ENCODE peak calls at places on chromosome 22, in six cellular contexts. One of them, this sample, is unnamed.

GRCh38 chr22:29994941-29995340 is 85.3 kb upstream of the HORMAD2 start:
- DNase-seq in C1 segment of cervical spinal cord: no peak
- DNase-seq in GM03348: no peak
- DNase-seq in left cardiac atrium: no peak
- DNase-seq in stimulated activated CD4-positive, alpha-beta T cell treated with anti-CD3 and anti-CD28 coated beads, Interleukin-12 subunit alpha, Interleukin-12 subunit beta, amount 100 ng/mL, for 24 hours: no peak
- DNase-seq in HuH-7.5: no peak
- DNase-seq in this sample: no peak

GRCh38 chr22:37545703-37546435 is 14.4 kb upstream of the CDC42EP1 start:
- DNase-seq in C1 segment of cervical spinal cord: peak; percentile 42
- DNase-seq in GM03348: peak; percentile 98
- DNase-seq in left cardiac atrium: peak; percentile 96
- DNase-seq in stimulated activated CD4-positive, alpha-beta T cell treated with anti-CD3 and anti-CD28 coated beads, Interleukin-12 subunit alpha, Interleukin-12 subunit beta, amount 100 ng/mL, for 24 hours: no peak
- DNase-seq in HuH-7.5: peak; percentile 76
- DNase-seq in this sample: no peak

GRCh38 chr22:36334838-36335603 is 52.7 kb downstream of the MYH9 start:
- DNase-seq in C1 segment of cervical spinal cord: peak; percentile 78
- DNase-seq in GM03348: peak; percentile 84
- DNase-seq in left cardiac atrium: no peak
- DNase-seq in stimulated activated CD4-positive, alpha-beta T cell treated with anti-CD3 and anti-CD28 coated beads, Interleukin-12 subunit alpha, Interleukin-12 subunit beta, amount 100 ng/mL, for 24 hours: no peak
- DNase-seq in HuH-7.5: no peak
- DNase-seq in this sample: no peak

GRCh38 chr22:49676230-49676629 is 151.4 kb downstream of the BRD1 start:
- DNase-seq in C1 segment of cervical spinal cord: no peak
- DNase-seq in GM03348: no peak
- DNase-seq in left cardiac atrium: no peak
- DNase-seq in stimulated activated CD4-positive, alpha-beta T cell treated with anti-CD3 and anti-CD28 coated beads, Interleukin-12 subunit alpha, Interleukin-12 subunit beta, amount 100 ng/mL, for 24 hours: no peak
- DNase-seq in HuH-7.5: no peak
- DNase-seq in this sample: no peak

GRCh38 chr22:46075764-46076531 is 74.4 kb upstream of the PPARA start:
- DNase-seq in C1 segment of cervical spinal cord: no peak
- DNase-seq in GM03348: no peak
- DNase-seq in left cardiac atrium: peak; percentile 21
- DNase-seq in stimulated activated CD4-positive, alpha-beta T cell treated with anti-CD3 and anti-CD28 coated beads, Interleukin-12 subunit alpha, Interleukin-12 subunit beta, amount 100 ng/mL, for 24 hours: no peak
- DNase-seq in HuH-7.5: no peak
- DNase-seq in this sample: no peak

GRCh38 chr22:39266398-39267030 is 21.7 kb upstream of the PDGFB start:
- DNase-seq in C1 segment of cervical spinal cord: peak; percentile 55
- DNase-seq in GM03348: no peak
- DNase-seq in left cardiac atrium: no peak
- DNase-seq in stimulated activated CD4-positive, alpha-beta T cell treated with anti-CD3 and anti-CD28 coated beads, Interleukin-12 subunit alpha, Interleukin-12 subunit beta, amount 100 ng/mL, for 24 hours: peak; percentile 27
- DNase-seq in HuH-7.5: no peak
- DNase-seq in this sample: no peak

GRCh38 chr22:49324527-49325491 is 502.9 kb downstream of the BRD1 start:
- DNase-seq in C1 segment of cervical spinal cord: no peak
- DNase-seq in GM03348: peak; percentile 9
- DNase-seq in left cardiac atrium: no peak
- DNase-seq in stimulated activated CD4-positive, alpha-beta T cell treated with anti-CD3 and anti-CD28 coated beads, Interleukin-12 subunit alpha, Interleukin-12 subunit beta, amount 100 ng/mL, for 24 hours: no peak
- DNase-seq in HuH-7.5: no peak
- DNase-seq in this sample: no peak

GRCh38 chr22:17972385-17973181 is 51.8 kb downstream of the MICAL3 start:
- DNase-seq in C1 segment of cervical spinal cord: no peak
- DNase-seq in GM03348: peak; percentile 85
- DNase-seq in left cardiac atrium: no peak
- DNase-seq in stimulated activated CD4-positive, alpha-beta T cell treated with anti-CD3 and anti-CD28 coated beads, Interleukin-12 subunit alpha, Interleukin-12 subunit beta, amount 100 ng/mL, for 24 hours: no peak
- DNase-seq in HuH-7.5: peak; percentile 38
- DNase-seq in this sample: no peak

GRCh38 chr22:37112084-37112728 is 2.7 kb upstream of the TMPRSS6 start:
- DNase-seq in C1 segment of cervical spinal cord: no peak
- DNase-seq in GM03348: no peak
- DNase-seq in left cardiac atrium: no peak
- DNase-seq in stimulated activated CD4-positive, alpha-beta T cell treated with anti-CD3 and anti-CD28 coated beads, Interleukin-12 subunit alpha, Interleukin-12 subunit beta, amount 100 ng/mL, for 24 hours: no peak
- DNase-seq in HuH-7.5: peak; percentile 48
- DNase-seq in this sample: no peak

GRCh38 chr22:46887978-46888377 is 125.5 kb downstream of the TBC1D22A start:
- DNase-seq in C1 segment of cervical spinal cord: no peak
- DNase-seq in GM03348: no peak
- DNase-seq in left cardiac atrium: no peak
- DNase-seq in stimulated activated CD4-positive, alpha-beta T cell treated with anti-CD3 and anti-CD28 coated beads, Interleukin-12 subunit alpha, Interleukin-12 subunit beta, amount 100 ng/mL, for 24 hours: no peak
- DNase-seq in HuH-7.5: no peak
- DNase-seq in this sample: no peak

GRCh38 chr22:43270949-43271348 is 72.2 kb downstream of the SCUBE1 start:
- DNase-seq in C1 segment of cervical spinal cord: no peak
- DNase-seq in GM03348: no peak
- DNase-seq in left cardiac atrium: no peak
- DNase-seq in stimulated activated CD4-positive, alpha-beta T cell treated with anti-CD3 and anti-CD28 coated beads, Interleukin-12 subunit alpha, Interleukin-12 subunit beta, amount 100 ng/mL, for 24 hours: no peak
- DNase-seq in HuH-7.5: no peak
- DNase-seq in this sample: no peak

GRCh38 chr22:24526191-24526590 is 28.7 kb downstream of the GUCD1 start:
- DNase-seq in C1 segment of cervical spinal cord: no peak
- DNase-seq in GM03348: no peak
- DNase-seq in left cardiac atrium: no peak
- DNase-seq in stimulated activated CD4-positive, alpha-beta T cell treated with anti-CD3 and anti-CD28 coated beads, Interleukin-12 subunit alpha, Interleukin-12 subunit beta, amount 100 ng/mL, for 24 hours: no peak
- DNase-seq in HuH-7.5: no peak
- DNase-seq in this sample: no peak

GRCh38 chr22:26086359-26086758 is 82.9 kb upstream of the SEZ6L start:
- DNase-seq in C1 segment of cervical spinal cord: no peak
- DNase-seq in GM03348: no peak
- DNase-seq in left cardiac atrium: no peak
- DNase-seq in stimulated activated CD4-positive, alpha-beta T cell treated with anti-CD3 and anti-CD28 coated beads, Interleukin-12 subunit alpha, Interleukin-12 subunit beta, amount 100 ng/mL, for 24 hours: no peak
- DNase-seq in HuH-7.5: no peak
- DNase-seq in this sample: peak; percentile 50

GRCh38 chr22:21940521-21940920 is 12.1 kb downstream of the PPM1F start:
- DNase-seq in C1 segment of cervical spinal cord: no peak
- DNase-seq in GM03348: no peak
- DNase-seq in left cardiac atrium: no peak
- DNase-seq in stimulated activated CD4-positive, alpha-beta T cell treated with anti-CD3 and anti-CD28 coated beads, Interleukin-12 subunit alpha, Interleukin-12 subunit beta, amount 100 ng/mL, for 24 hours: no peak
- DNase-seq in HuH-7.5: no peak
- DNase-seq in this sample: no peak